ENCODE peak calls at places on chromosomes 5 and 9, in four cellular contexts. L is A549, R is ascending aorta, J is pancreas. D is an unnamed sample.
A peak's percentile ranks its signal among the peaks of the same experiment; 100 is the strongest.

GRCh38 chr9:129500166-129500862 is 120.6 kb downstream of the C9orf50 start:
- DNase-seq in L (no peak), R (no peak), J (peak; percentile 64), D (peak; percentile 64)

GRCh38 chr9:90864779-90865178 is 63.2 kb downstream of the SYK start:
- DNase-seq in L (no peak), R (no peak), J (no peak), D (no peak)

GRCh38 chr5:102625940-102626339 is 127.1 kb upstream of the SLCO6A1 start:
- DNase-seq in L (no peak), R (no peak), J (no peak), D (no peak)

GRCh38 chr5:169641253-169641652 is 4.2 kb downstream of the DOCK2 start:
- DNase-seq in L (no peak), R (no peak), J (no peak), D (peak; percentile 48)

GRCh38 chr9:91817493-91818225 is 132.4 kb downstream of the ROR2 start:
- DNase-seq in L (no peak), R (no peak), J (no peak), D (peak; percentile 93)

GRCh38 chr9:12817702-12818101 is 42.9 kb downstream of the LURAP1L start:
- DNase-seq in L (peak; percentile 44), R (no peak), J (peak; percentile 78), D (no peak)

GRCh38 chr9:135986605-135987004 is 25.4 kb upstream of the UBAC1 start:
- DNase-seq in L (no peak), R (no peak), J (peak; percentile 68), D (no peak)

GRCh38 chr5:154384480-154385235 is 61.1 kb upstream of the SAP30L start:
- DNase-seq in L (no peak), R (no peak), J (no peak), D (no peak)

GRCh38 chr5:154967419-154968024 is 26.6 kb downstream of the MRPL22 start:
- DNase-seq in L (peak; percentile 22), R (no peak), J (no peak), D (peak; percentile 44)

GRCh38 chr5:83109380-83109779 is 32.0 kb downstream of the XRCC4 start:
- DNase-seq in L (no peak), R (no peak), J (no peak), D (no peak)

GRCh38 chr5:82405166-82405565 is 127.0 kb upstream of the RPS23 start:
- DNase-seq in L (no peak), R (no peak), J (no peak), D (peak; percentile 71)

GRCh38 chr9:108727580-108728056 is 128.2 kb downstream of the ACTL7B start:
- DNase-seq in L (no peak), R (peak; percentile 77), J (no peak), D (no peak)

GRCh38 chr9:75855509-75855908 is 35.0 kb upstream of the PCSK5 start:
- DNase-seq in L (no peak), R (no peak), J (no peak), D (peak; percentile 71)

GRCh38 chr5:59356813-59357381 is 536.6 kb downstream of the PDE4D start:
- DNase-seq in L (no peak), R (no peak), J (no peak), D (no peak)

GRCh38 chr9:107624216-107624948 is 134.8 kb upstream of the KLF4 start:
- DNase-seq in L (peak; percentile 23), R (peak; percentile 81), J (no peak), D (peak; percentile 72)

GRCh38 chr9:75148551-75148950 is 60.2 kb downstream of the OSTF1 start:
- DNase-seq in L (no peak), R (no peak), J (no peak), D (peak; percentile 90)

GRCh38 chr5:169803077-169803981 is 166.3 kb downstream of the DOCK2 start:
- DNase-seq in L (no peak), R (no peak), J (no peak), D (peak; percentile 94)

GRCh38 chr5:61734001-61734400 is 401.9 kb downstream of the ZSWIM6 start:
- DNase-seq in L (no peak), R (no peak), J (no peak), D (no peak)

GRCh38 chr5:96763012-96763411 is 44.7 kb downstream of the ERAP1 start:
- DNase-seq in L (no peak), R (no peak), J (no peak), D (peak; percentile 14)

GRCh38 chr5:43875741-43876140 is 272.8 kb downstream of the NNT start:
- DNase-seq in L (no peak), R (no peak), J (no peak), D (no peak)

GRCh38 chr5:74433255-74434123 is 207.0 kb downstream of the ENC1 start:
- DNase-seq in L (no peak), R (no peak), J (no peak), D (no peak)

GRCh38 chr5:106401561-106401960 is 1269.2 kb downstream of the EFNA5 start:
- DNase-seq in L (no peak), R (no peak), J (no peak), D (no peak)

GRCh38 chr5:36055984-36056383 is 10.7 kb downstream of the UGT3A2 start:
- DNase-seq in L (no peak), R (no peak), J (no peak), D (no peak)

GRCh38 chr5:74810915-74811314 is 43.9 kb downstream of the NSA2 start:
- DNase-seq in L (no peak), R (no peak), J (no peak), D (no peak)

GRCh38 chr9:36820392-36820861 is 213.6 kb downstream of the PAX5 start:
- DNase-seq in L (no peak), R (no peak), J (no peak), D (no peak)

GRCh38 chr9:77961541-77961940 is 70.1 kb downstream of the GNAQ start:
- DNase-seq in L (no peak), R (no peak), J (no peak), D (no peak)

GRCh38 chr5:87195104-87195581 is 72.5 kb upstream of the RASA1 start:
- DNase-seq in L (no peak), R (no peak), J (no peak), D (peak; percentile 71)

GRCh38 chr9:129866373-129867137 is 31.3 kb downstream of the USP20 start:
- DNase-seq in L (no peak), R (no peak), J (no peak), D (no peak)

GRCh38 chr5:172187118-172188032 is 649 bp downstream of the STK10 start:
- DNase-seq in L (peak; percentile 79), R (peak; percentile 81), J (peak; percentile 80), D (peak; percentile 89)

GRCh38 chr9:131382850-131383729 is 10.8 kb upstream of the PRRC2B start:
- DNase-seq in L (peak; percentile 69), R (no peak), J (no peak), D (peak; percentile 83)

GRCh38 chr9:89812556-89813181 is 207.9 kb downstream of the GADD45G start:
- DNase-seq in L (no peak), R (peak; percentile 49), J (no peak), D (no peak)

GRCh38 chr9:100700689-100701318 is 122.9 kb downstream of the CAVIN4 start:
- DNase-seq in L (peak; percentile 20), R (no peak), J (no peak), D (peak; percentile 25)

GRCh38 chr9:9846538-9846937 is 766.3 kb downstream of the PTPRD start:
- DNase-seq in L (no peak), R (no peak), J (no peak), D (no peak)

GRCh38 chr9:297104-297794 is 82.6 kb downstream of the DOCK8 start:
- DNase-seq in L (peak; percentile 16), R (peak; percentile 71), J (no peak), D (no peak)

GRCh38 chr9:94809778-94810177 is 83.3 kb downstream of the AOPEP start:
- DNase-seq in L (no peak), R (no peak), J (no peak), D (no peak)

GRCh38 chr5:160079753-160080152 is 39.5 kb downstream of the PWWP2A start:
- DNase-seq in L (no peak), R (no peak), J (no peak), D (no peak)

GRCh38 chr5:78157001-78157400 is 137.5 kb downstream of the AP3B1 start:
- DNase-seq in L (no peak), R (no peak), J (no peak), D (no peak)

GRCh38 chr5:154813736-154814135 is 36.7 kb downstream of the FAXDC2 start:
- DNase-seq in L (no peak), R (no peak), J (no peak), D (no peak)

DNA sequence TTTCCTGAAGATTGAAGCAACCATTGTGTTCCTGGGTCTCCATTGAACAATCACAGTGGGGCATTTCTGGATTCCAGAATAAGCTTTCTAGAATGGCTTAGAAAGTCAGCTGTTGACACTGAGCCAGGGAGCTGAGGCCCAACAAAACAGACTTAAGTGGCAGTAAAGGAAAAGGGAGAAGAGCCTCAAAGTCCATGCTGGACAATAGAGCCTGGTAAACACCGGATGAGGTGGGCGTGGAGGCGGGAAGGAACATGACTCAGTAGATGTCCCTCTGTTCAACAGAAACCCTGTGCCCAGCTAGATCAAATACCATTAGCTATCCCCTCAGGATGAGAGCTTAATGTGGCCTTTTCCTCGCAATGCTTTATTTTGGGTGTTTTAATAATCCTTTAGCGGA is 14.7 kb downstream of the SPARC start:
- DNase-seq in L (no peak), R (peak; percentile 84), J (no peak), D (no peak)
- H3K4me1 ChIP-seq in L (peaks cover 30% of the 10 kb centered on the region), R (peaks cover 97% of the 10 kb centered on the region), J (peaks cover 12% of the 10 kb centered on the region), D (peaks cover 91% of the 10 kb centered on the region)

GRCh38 chr9:70100362-70100761 is 56.7 kb downstream of the MAMDC2 start:
- DNase-seq in L (no peak), R (no peak), J (no peak), D (peak; percentile 52)
- H3K4me1 ChIP-seq in L (no peaks in the 10 kb centered on the region), R (no peaks in the 10 kb centered on the region), J (no peaks in the 10 kb centered on the region), D (no peaks in the 10 kb centered on the region)

GRCh38 chr5:38616061-38616460 is 59.6 kb upstream of the LIFR start:
- DNase-seq in L (no peak), R (no peak), J (no peak), D (peak; percentile 62)
- H3K4me1 ChIP-seq in L (no peaks in the 10 kb centered on the region), R (no peaks in the 10 kb centered on the region), J (peaks cover 28% of the 10 kb centered on the region), D (peaks cover 9% of the 10 kb centered on the region)

DNA sequence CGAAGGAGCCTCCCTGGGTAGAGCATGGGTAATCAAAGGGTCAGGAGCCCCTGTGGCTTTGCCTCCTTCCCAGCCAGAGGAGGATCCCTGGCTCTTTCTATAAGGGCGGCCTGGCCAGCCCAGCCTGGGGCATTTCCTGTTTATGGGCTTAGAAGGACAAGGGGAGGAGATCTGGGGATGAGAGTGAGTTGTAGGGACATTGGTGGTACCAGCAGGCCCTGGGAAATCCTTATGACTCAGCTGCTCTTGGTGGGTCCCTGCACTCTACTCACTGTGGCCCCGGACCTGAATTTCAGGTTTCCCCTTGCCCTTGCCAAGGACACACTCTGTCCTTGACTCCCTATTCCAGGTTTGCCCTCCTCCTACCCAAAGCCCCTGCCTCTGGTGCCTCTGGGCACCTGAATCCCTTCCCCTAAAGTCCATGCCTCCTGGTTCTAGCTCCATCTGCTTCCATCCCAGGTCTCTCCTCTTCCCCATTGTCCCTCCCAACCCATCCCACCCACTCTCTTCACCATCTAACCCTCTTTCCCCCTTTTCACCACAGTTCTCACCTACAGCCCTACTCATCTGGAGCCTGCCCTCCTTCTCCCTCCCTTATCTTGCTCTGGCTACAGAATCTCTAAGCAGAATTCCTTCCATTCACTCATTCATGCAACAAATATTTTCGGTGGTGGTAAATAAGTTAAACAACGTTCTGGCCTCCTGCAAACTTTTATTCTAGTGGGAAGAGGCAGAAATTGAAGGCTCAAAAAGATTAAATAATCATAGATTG is 34.9 kb downstream of the PCDH1 start:
- DNase-seq in L (no peak), R (no peak), J (no peak), D (peak; percentile 48)
- H3K4me1 ChIP-seq in L (peaks cover 23% of the 10 kb centered on the region), R (no peaks in the 10 kb centered on the region), J (peaks cover 40% of the 10 kb centered on the region), D (no peaks in the 10 kb centered on the region)

D was measured in adipocyte.